ENCODE peak calls at places on chromosome X, in six cellular contexts. B, D, Y, S, T and F are unnamed samples.

GRCh38 chrX:39728025-39728424 is 369.7 kb downstream of the BCOR start:
- DNase-seq in B (no peak), T (no peak), Y (peak), D (no peak), S (no peak), F (no peak)

GRCh38 chrX:101407748-101408529 is at the start of the genes GLA and HNRNPH2:
- DNase-seq in Y (peak), S (peak), T (peak), D (peak), B (peak), F (peak)

GRCh38 chrX:154458954-154459829 is 1.1 kb downstream of the PLXNA3 start:
- DNase-seq in Y (no peak), T (no peak), S (no peak), B (no peak), D (peak), F (no peak)

GRCh38 chrX:10859353-10859752 is 239.0 kb upstream of the MID1 start:
- DNase-seq in S (no peak), Y (no peak), D (no peak), T (no peak), B (no peak), F (no peak)

GRCh38 chrX:14897042-14897441 is 23.8 kb downstream of the MOSPD2 start:
- DNase-seq in D (no peak), S (no peak), B (no peak), Y (no peak), T (no peak), F (no peak)

GRCh38 chrX:51395807-51396728 is 63.4 kb downstream of the NUDT10 start:
- DNase-seq in Y (no peak), S (no peak), D (no peak), B (peak), T (no peak), F (no peak)

GRCh38 chrX:92232182-92232581 is 453.0 kb downstream of the PCDH11X start:
- DNase-seq in Y (no peak), B (no peak), S (no peak), T (no peak), D (peak), F (no peak)

GRCh38 chrX:7941390-7942042 is 14.3 kb upstream of the PNPLA4 start:
- DNase-seq in Y (peak), T (no peak), B (no peak), D (no peak), S (peak), F (no peak)

GRCh38 chrX:101550362-101550761 is at the start of gene ARMCX1:
- DNase-seq in S (peak), T (peak), Y (peak), B (peak), D (no peak), F (no peak)

GRCh38 chrX:45843518-45843917 is 642.8 kb upstream of the DIPK2B start:
- DNase-seq in T (no peak), Y (no peak), S (no peak), B (no peak), D (no peak), F (no peak)

GRCh38 chrX:10633722-10634121 is 13.3 kb upstream of the MID1 start:
- DNase-seq in S (no peak), T (peak), D (no peak), B (no peak), Y (peak), F (peak)

GRCh38 chrX:129876734-129877395 is 29.1 kb upstream of the UTP14A start:
- DNase-seq in S (no peak), B (no peak), D (no peak), T (peak), Y (peak), F (peak)

GRCh38 chrX:147637190-147637589 is 274.5 kb upstream of the FMR1 start:
- DNase-seq in T (no peak), D (no peak), S (no peak), Y (no peak), B (no peak), F (no peak)

GRCh38 chrX:48754124-48754667 is 7.4 kb upstream of the GLOD5 start:
- DNase-seq in S (no peak), T (no peak), B (no peak), Y (no peak), D (no peak), F (no peak)

GRCh38 chrX:13078739-13079444 is 34.5 kb upstream of the FAM9C start:
- DNase-seq in Y (peak), D (no peak), B (no peak), S (no peak), T (peak), F (no peak)

GRCh38 chrX:37302569-37302968 is 46.6 kb upstream of the PRRG1 start:
- DNase-seq in D (peak), S (no peak), B (no peak), T (no peak), Y (peak), F (no peak)

GRCh38 chrX:48613502-48614160 is 16.3 kb downstream of the WDR13 start:
- DNase-seq in T (peak), Y (peak), B (no peak), S (no peak), D (no peak), F (no peak)

GRCh38 chrX:100070334-100070849 is 339.7 kb downstream of the PCDH19 start:
- DNase-seq in Y (no peak), S (no peak), B (no peak), D (no peak), T (no peak), F (no peak)

GRCh38 chrX:119624417-119624816 is 18.2 kb upstream of the NKRF start:
- DNase-seq in S (no peak), T (no peak), B (no peak), D (no peak), Y (no peak), F (no peak)

GRCh38 chrX:116281106-116281505 is 110.6 kb downstream of the AGTR2 start:
- DNase-seq in S (no peak), D (no peak), T (no peak), B (no peak), Y (no peak), F (peak)

GRCh38 chrX:154473683-154474082 is 5.4 kb downstream of the LAGE3 start:
- DNase-seq in T (no peak), S (no peak), B (no peak), Y (no peak), D (no peak), F (no peak)

GRCh38 chrX:107119281-107119680 is 659 bp upstream of the RBM41 start:
- DNase-seq in S (no peak), B (no peak), D (no peak), T (no peak), Y (no peak), F (no peak)

GRCh38 chrX:10086683-10087082 is 70.1 kb upstream of the CLCN4 start:
- DNase-seq in D (no peak), T (no peak), Y (no peak), B (no peak), S (no peak), F (no peak)

GRCh38 chrX:80430826-80431501 is 10.7 kb downstream of the TENT5D start:
- DNase-seq in T (no peak), B (no peak), D (no peak), Y (no peak), S (no peak), F (no peak)

GRCh38 chrX:130498653-130499274 is 97.0 kb downstream of the RBMX2 start:
- DNase-seq in T (no peak), Y (no peak), D (no peak), S (no peak), B (no peak), F (no peak)